ENCODE peak calls at places on chromosome 20, in five cellular contexts. I is tibial artery, C is OCI-LY7, W is breast epithelium, R is aorta. E is an unnamed sample.

GRCh38 chr20:5402903-5403531 is 86.3 kb upstream of the PROKR2 start:
- DNase-seq in R (no peak), C (peak; percentile 46), W (no peak), I (no peak), E (peak; percentile 5)

GRCh38 chr20:33869283-33869682 is 58.1 kb downstream of the CHMP4B start:
- DNase-seq in C (no peak), I (no peak), W (no peak), R (no peak), E (no peak)

GRCh38 chr20:23587631-23588030 is 18.1 kb downstream of the CST9 start:
- DNase-seq in R (no peak), C (no peak), I (no peak), W (no peak), E (no peak)

GRCh38 chr20:51481311-51481997 is 61.1 kb downstream of the NFATC2 start:
- DNase-seq in C (peak; percentile 54), I (peak; percentile 49), W (no peak), R (no peak), E (no peak)

GRCh38 chr20:39853664-39854063 is 835.4 kb downstream of the MAFB start:
- DNase-seq in I (no peak), W (no peak), R (no peak), C (no peak), E (no peak)

GRCh38 chr20:17557675-17558006 is 12.2 kb upstream of the DSTN start:
- DNase-seq in R (no peak), I (no peak), W (peak; percentile 78), C (no peak), E (no peak)

GRCh38 chr20:61508301-61508700 is 256.2 kb downstream of the CDH4 start:
- DNase-seq in I (no peak), R (no peak), W (no peak), C (no peak), E (no peak)

GRCh38 chr20:21174425-21175239 is 48.8 kb downstream of the KIZ start:
- DNase-seq in C (no peak), R (no peak), I (no peak), W (no peak), E (no peak)

GRCh38 chr20:45833030-45833882 is at the start of gene SNX21:
- DNase-seq in C (no peak), W (peak; percentile 68), R (peak; percentile 91), I (peak; percentile 96), E (peak; percentile 64)

GRCh38 chr20:43744121-43744520 is 17.3 kb upstream of the GTSF1L start:
- DNase-seq in C (no peak), R (no peak), I (no peak), W (no peak), E (no peak)

GRCh38 chr20:34979366-34980153 is 23.9 kb downstream of the MYH7B start:
- DNase-seq in C (no peak), W (no peak), R (peak; percentile 45), I (no peak), E (peak; percentile 66)

GRCh38 chr20:38961530-38962043 is 557 bp upstream of the DHX35 start:
- DNase-seq in I (no peak), W (no peak), R (no peak), C (peak; percentile 27), E (no peak)

GRCh38 chr20:43568706-43569105 is 9.9 kb downstream of the SGK2 start:
- DNase-seq in I (no peak), C (no peak), W (no peak), R (no peak), E (no peak)

GRCh38 chr20:47220161-47220582 is 136.3 kb downstream of the ZMYND8 start:
- DNase-seq in W (no peak), I (no peak), C (peak; percentile 52), R (no peak), E (peak; percentile 12)

GRCh38 chr20:44651507-44652373 is at the start of gene ADA:
- DNase-seq in I (peak; percentile 80), W (no peak), R (peak; percentile 72), C (peak; percentile 78), E (peak; percentile 77)

GRCh38 chr20:54645445-54646155 is 170.2 kb downstream of the DOK5 start:
- DNase-seq in R (no peak), W (no peak), I (no peak), C (no peak), E (no peak)

GRCh38 chr20:8829232-8829631 is 239.7 kb upstream of the PLCB4 start:
- DNase-seq in R (no peak), W (no peak), C (no peak), I (no peak), E (peak; percentile 32)

GRCh38 chr20:41234546-41234945 is 83.0 kb downstream of the ZHX3 start:
- DNase-seq in C (no peak), R (peak; percentile 69), I (peak; percentile 84), W (no peak), E (no peak)

GRCh38 chr20:15342987-15343639 is 1005.7 kb upstream of the FLRT3 start:
- DNase-seq in C (no peak), I (no peak), R (no peak), W (no peak), E (no peak)

GRCh38 chr20:54173653-54174451 is at the start of gene CYP24A1:
- DNase-seq in C (no peak), W (no peak), R (no peak), I (no peak), E (no peak)

GRCh38 chr20:7841967-7842301 is 98.3 kb downstream of the HAO1 start:
- DNase-seq in W (no peak), I (no peak), R (peak; percentile 74), C (no peak), E (no peak)

GRCh38 chr20:40467014-40467413 is 222.0 kb downstream of the MAFB start:
- DNase-seq in C (no peak), W (no peak), R (peak; percentile 51), I (no peak), E (no peak)

GRCh38 chr20:18288748-18289705 is 700 bp downstream of the ZNF133 start:
- DNase-seq in C (no peak), W (peak; percentile 22), I (no peak), R (no peak), E (no peak)

GRCh38 chr20:18144541-18145099 is 7.0 kb downstream of the KAT14 start:
- DNase-seq in I (no peak), C (no peak), R (no peak), W (no peak), E (no peak)

GRCh38 chr20:36467076-36467999 is 74.0 kb upstream of the MYL9 start:
- DNase-seq in I (no peak), C (peak; percentile 82), R (peak; percentile 64), W (no peak), E (peak; percentile 41)

GRCh38 chr20:15654208-15654649 is 919.0 kb downstream of the KIF16B start:
- DNase-seq in W (no peak), I (no peak), R (no peak), C (peak; percentile 62), E (peak; percentile 67)

GRCh38 chr20:6583134-6583738 is 184.2 kb upstream of the BMP2 start:
- DNase-seq in W (no peak), R (no peak), I (no peak), C (peak; percentile 32), E (peak; percentile 33)

GRCh38 chr20:31274441-31274840 is 17.0 kb downstream of the DEFB115 start:
- DNase-seq in I (no peak), R (no peak), C (no peak), W (no peak), E (no peak)

GRCh38 chr20:31278178-31278577 is 20.7 kb downstream of the DEFB115 start:
- DNase-seq in R (no peak), I (no peak), W (no peak), C (no peak), E (no peak)
- H3K9me3 ChIP-seq in R (no peaks in the 10 kb centered on the region), I (no peaks in the 10 kb centered on the region), W (peaks cover 46% of the 10 kb centered on the region), C (no peaks in the 10 kb centered on the region), E (no peaks in the 10 kb centered on the region)

GRCh38 chr20:49283176-49283702 is 5.4 kb upstream of the ZNFX1 start:
- DNase-seq in I (no peak), R (no peak), C (peak; percentile 17), W (no peak), E (no peak)
- H3K9me3 ChIP-seq in I (no peaks in the 10 kb centered on the region), R (peaks cover 13% of the 10 kb centered on the region), C (no peaks in the 10 kb centered on the region), W (peaks cover 85% of the 10 kb centered on the region), E (peaks cover 17% of the 10 kb centered on the region)

DNA sequence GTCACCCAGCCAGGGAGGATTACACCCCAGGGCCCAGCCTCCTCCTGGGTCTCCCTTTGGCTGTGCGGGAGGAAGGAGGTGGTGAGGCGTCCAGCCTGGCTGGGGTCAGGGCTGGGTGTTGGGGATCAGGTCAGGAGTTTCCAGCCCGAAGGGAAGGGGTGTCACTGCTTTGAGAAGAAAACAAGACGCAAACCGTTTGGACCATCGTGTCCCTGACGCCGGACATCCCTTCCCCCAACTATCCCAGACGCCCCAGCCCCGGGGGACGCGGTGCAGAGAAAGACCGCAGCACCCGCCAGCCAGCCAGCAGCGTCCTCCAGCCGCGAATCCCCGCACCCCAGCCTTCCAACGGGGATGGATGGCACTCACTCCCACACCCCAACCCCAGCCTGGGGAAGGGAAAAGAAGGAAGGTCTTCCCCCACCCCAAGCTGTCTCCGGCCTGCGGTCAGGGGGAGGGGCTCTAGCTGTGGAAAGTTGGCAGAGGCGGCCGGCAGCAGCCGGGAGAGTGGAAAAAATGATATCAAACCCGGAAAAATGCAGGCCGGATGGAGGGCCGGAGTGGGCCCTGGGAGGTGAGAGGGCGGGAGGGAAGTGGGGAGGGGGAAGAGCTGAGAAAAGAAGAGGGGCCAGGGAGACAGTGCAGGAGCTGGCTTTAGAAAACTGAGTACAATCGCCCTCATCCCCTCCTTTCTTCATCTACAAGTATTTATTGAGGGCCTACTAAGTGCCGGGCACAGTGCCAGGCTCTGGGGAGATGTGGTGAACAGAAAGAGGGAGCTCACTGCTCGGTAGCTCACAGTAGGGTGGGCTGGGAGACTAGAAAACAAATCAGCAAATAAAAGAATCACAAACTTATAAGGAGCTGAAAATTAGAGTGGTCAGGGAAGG is 10.6 kb downstream of the REM1 start:
- DNase-seq in R (peak; percentile 86), I (peak; percentile 82), C (no peak), W (peak; percentile 20), E (no peak)
- H3K9me3 ChIP-seq in R (no peaks in the 10 kb centered on the region), I (no peaks in the 10 kb centered on the region), C (no peaks in the 10 kb centered on the region), W (no peaks in the 10 kb centered on the region), E (no peaks in the 10 kb centered on the region)

DNA sequence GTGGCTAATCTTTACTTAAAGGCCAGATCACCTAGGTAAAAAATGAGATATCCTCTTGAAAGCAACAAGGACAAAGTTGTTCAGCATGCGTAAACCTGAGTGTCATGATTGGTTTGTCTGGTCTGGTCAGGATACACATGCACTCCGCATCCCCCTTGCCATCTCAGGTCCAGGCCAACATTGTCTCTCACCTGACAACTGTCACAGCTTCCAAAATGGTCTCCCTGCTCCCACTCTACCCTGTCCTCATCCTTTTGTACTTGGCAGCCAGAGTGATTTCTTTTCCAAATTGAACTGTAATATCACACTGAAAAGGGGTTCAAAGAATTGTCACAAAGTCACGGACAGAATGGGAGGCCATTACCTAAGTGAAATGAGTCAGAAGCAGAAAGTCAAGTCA is 21.1 kb upstream of the APCDD1L start:
- DNase-seq in I (no peak), W (no peak), C (no peak), R (no peak), E (no peak)
- H3K9me3 ChIP-seq in I (no peaks in the 10 kb centered on the region), W (peaks cover 43% of the 10 kb centered on the region), C (peaks cover 6% of the 10 kb centered on the region), R (peaks cover 12% of the 10 kb centered on the region), E (peaks cover 4% of the 10 kb centered on the region)

GRCh38 chr20:25723975-25724374 is 27.3 kb upstream of the ZNF337 start:
- DNase-seq in I (no peak), C (no peak), R (no peak), W (no peak), E (no peak)
- H3K9me3 ChIP-seq in I (peaks cover 5% of the 10 kb centered on the region), C (peaks cover 15% of the 10 kb centered on the region), R (peaks cover 4% of the 10 kb centered on the region), W (peaks cover 37% of the 10 kb centered on the region), E (no peaks in the 10 kb centered on the region)

GRCh38 chr20:56202493-56203077 is 45.9 kb upstream of the MC3R start:
- DNase-seq in W (no peak), C (peak; percentile 1), R (no peak), I (no peak), E (peak; percentile 9)
- H3K9me3 ChIP-seq in W (peaks cover 18% of the 10 kb centered on the region), C (peaks cover 20% of the 10 kb centered on the region), R (peaks cover 11% of the 10 kb centered on the region), I (no peaks in the 10 kb centered on the region), E (no peaks in the 10 kb centered on the region)

E was measured in HAP-1.